ENCODE peak calls at places on chromosomes 7 and 10, in eight cellular contexts. K is A549; P is stomach; S is Peyer's patch; W is fibroblast of mammary gland; F is AG04450; G is fibroblast of the aortic adventitia; C is CD4-positive, alpha-beta T cell. O is an unnamed sample.

GRCh38 chr7:156892086-156892800 is 740 bp downstream of the LMBR1 start:
- DNase-seq in K (no peak), P (peak; percentile 46), S (peak; percentile 56), W (no peak), F (no peak), G (no peak), C (peak; percentile 70), O (no peak)

GRCh38 chr7:7408001-7408770 is 127.5 kb downstream of the COL28A1 start:
- DNase-seq in K (no peak), P (peak; percentile 57), S (no peak), W (no peak), F (no peak), G (no peak), C (no peak), O (no peak)

GRCh38 chr10:100735345-100736143 is 9.8 kb upstream of the PAX2 start:
- DNase-seq in K (no peak), P (no peak), S (no peak), W (no peak), F (no peak), G (no peak), C (no peak), O (no peak)

GRCh38 chr10:96470108-96470743 is 43.5 kb downstream of the TLL2 start:
- DNase-seq in K (peak; percentile 51), P (peak; percentile 31), S (no peak), W (peak; percentile 35), F (no peak), G (peak; percentile 24), C (no peak), O (peak; percentile 29)

GRCh38 chr10:8180348-8180747 is 125.9 kb downstream of the GATA3 start:
- DNase-seq in K (no peak), P (no peak), S (no peak), W (no peak), F (no peak), G (no peak), C (no peak), O (no peak)

GRCh38 chr10:76946268-76946667 is 691.3 kb downstream of the KCNMA1 start:
- DNase-seq in K (no peak), P (no peak), S (no peak), W (peak; percentile 70), F (no peak), G (peak; percentile 86), C (no peak), O (no peak)

GRCh38 chr7:43784030-43785001 is 25.8 kb downstream of the BLVRA start:
- DNase-seq in K (no peak), P (no peak), S (no peak), W (peak; percentile 73), F (no peak), G (no peak), C (no peak), O (no peak)

GRCh38 chr10:29083096-29083495 is 205.8 kb upstream of the LYZL1 start:
- DNase-seq in K (no peak), P (no peak), S (no peak), W (no peak), F (no peak), G (no peak), C (no peak), O (peak; percentile 61)

GRCh38 chr10:97714401-97715258 is 1.1 kb downstream of the MARVELD1 start:
- DNase-seq in K (peak; percentile 64), P (peak; percentile 38), S (peak; percentile 18), W (peak; percentile 73), F (no peak), G (peak; percentile 79), C (no peak), O (peak; percentile 72)

GRCh38 chr7:50342616-50343114 is 38.1 kb downstream of the IKZF1 start:
- DNase-seq in K (no peak), P (no peak), S (peak; percentile 75), W (peak; percentile 15), F (no peak), G (no peak), C (no peak), O (peak; percentile 45)

GRCh38 chr7:158275711-158276413 is 311.8 kb downstream of the PTPRN2 start:
- DNase-seq in K (no peak), P (no peak), S (no peak), W (no peak), F (no peak), G (no peak), C (peak; percentile 8), O (no peak)

GRCh38 chr10:26555719-26556368 is 117.7 kb downstream of the APBB1IP start:
- DNase-seq in K (peak; percentile 24), P (peak; percentile 69), S (no peak), W (peak; percentile 96), F (no peak), G (peak; percentile 89), C (no peak), O (peak; percentile 29)

GRCh38 chr10:29600067-29600466 is 34.7 kb downstream of the SVIL start:
- DNase-seq in K (no peak), P (no peak), S (no peak), W (peak; percentile 35), F (no peak), G (peak; percentile 45), C (no peak), O (no peak)

GRCh38 chr10:107206856-107207255 is 42.4 kb upstream of the SORCS1 start:
- DNase-seq in K (no peak), P (no peak), S (no peak), W (no peak), F (no peak), G (no peak), C (no peak), O (no peak)

GRCh38 chr10:97724341-97724941 is 10.9 kb downstream of the MARVELD1 start:
- DNase-seq in K (no peak), P (no peak), S (no peak), W (peak; percentile 87), F (no peak), G (peak; percentile 74), C (no peak), O (no peak)

GRCh38 chr7:32415936-32416335 is 74.2 kb downstream of the LSM5 start:
- DNase-seq in K (no peak), P (no peak), S (no peak), W (no peak), F (no peak), G (no peak), C (no peak), O (no peak)

GRCh38 chr7:81482600-81483186 is 287.2 kb downstream of the HGF start:
- DNase-seq in K (peak; percentile 28), P (no peak), S (no peak), W (peak; percentile 56), F (no peak), G (peak; percentile 74), C (no peak), O (peak; percentile 50)

DNA sequence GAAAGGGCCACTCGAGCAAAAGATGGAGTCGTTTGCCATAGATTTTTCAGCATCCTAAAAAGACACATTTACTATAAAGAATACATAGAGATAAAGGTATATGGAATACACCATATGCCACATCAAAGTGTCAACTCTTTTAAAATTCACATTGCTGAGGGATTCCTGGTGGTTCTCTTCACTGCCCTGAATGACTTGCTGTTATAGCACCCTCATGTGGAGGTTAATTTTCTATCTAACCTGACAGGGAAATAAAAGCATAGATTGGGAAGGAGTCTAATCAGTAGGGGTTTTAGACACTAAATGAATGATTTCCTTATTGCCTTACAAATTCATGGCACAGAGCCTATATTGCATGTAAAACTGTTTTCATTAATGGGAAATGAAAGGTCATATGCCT is 25.9 kb downstream of the DNAH11 start:
- DNase-seq in K (no peak), P (no peak), S (no peak), W (no peak), F (no peak), G (no peak), C (no peak), O (no peak)
- TF ChIP-seq CTCF in K (peak; percentile 24), P (no peak), S (peak; percentile 33), W (peak; percentile 9), F (no peak), G (no peak), C (no peak), O (no peak)

GRCh38 chr10:52440612-52441285 is 126.7 kb downstream of the DKK1 start:
- DNase-seq in K (no peak), P (no peak), S (no peak), W (no peak), F (no peak), G (no peak), C (no peak), O (no peak)
- TF ChIP-seq CTCF in K (no peak), P (no peak), S (no peak), W (no peak), F (peak; percentile 8), G (no peak), C (no peak), O (no peak)

GRCh38 chr10:132509506-132510173 is 27.9 kb upstream of the INPP5A start:
- DNase-seq in K (no peak), P (no peak), S (no peak), W (no peak), F (no peak), G (no peak), C (no peak), O (no peak)

GRCh38 chr10:132507467-132507955 is 30.1 kb upstream of the INPP5A start:
- DNase-seq in K (no peak), P (peak; percentile 7), S (no peak), W (no peak), F (no peak), G (no peak), C (no peak), O (no peak)

GRCh38 chr10:132510174-132510611 is 27.4 kb upstream of the INPP5A start:
- DNase-seq in K (no peak), P (no peak), S (no peak), W (no peak), F (no peak), G (no peak), C (no peak), O (no peak)

GRCh38 chr10:132507956-132508490 is 29.6 kb upstream of the INPP5A start:
- DNase-seq in K (no peak), P (peak; percentile 26), S (no peak), W (no peak), F (no peak), G (no peak), C (no peak), O (no peak)

DNA sequence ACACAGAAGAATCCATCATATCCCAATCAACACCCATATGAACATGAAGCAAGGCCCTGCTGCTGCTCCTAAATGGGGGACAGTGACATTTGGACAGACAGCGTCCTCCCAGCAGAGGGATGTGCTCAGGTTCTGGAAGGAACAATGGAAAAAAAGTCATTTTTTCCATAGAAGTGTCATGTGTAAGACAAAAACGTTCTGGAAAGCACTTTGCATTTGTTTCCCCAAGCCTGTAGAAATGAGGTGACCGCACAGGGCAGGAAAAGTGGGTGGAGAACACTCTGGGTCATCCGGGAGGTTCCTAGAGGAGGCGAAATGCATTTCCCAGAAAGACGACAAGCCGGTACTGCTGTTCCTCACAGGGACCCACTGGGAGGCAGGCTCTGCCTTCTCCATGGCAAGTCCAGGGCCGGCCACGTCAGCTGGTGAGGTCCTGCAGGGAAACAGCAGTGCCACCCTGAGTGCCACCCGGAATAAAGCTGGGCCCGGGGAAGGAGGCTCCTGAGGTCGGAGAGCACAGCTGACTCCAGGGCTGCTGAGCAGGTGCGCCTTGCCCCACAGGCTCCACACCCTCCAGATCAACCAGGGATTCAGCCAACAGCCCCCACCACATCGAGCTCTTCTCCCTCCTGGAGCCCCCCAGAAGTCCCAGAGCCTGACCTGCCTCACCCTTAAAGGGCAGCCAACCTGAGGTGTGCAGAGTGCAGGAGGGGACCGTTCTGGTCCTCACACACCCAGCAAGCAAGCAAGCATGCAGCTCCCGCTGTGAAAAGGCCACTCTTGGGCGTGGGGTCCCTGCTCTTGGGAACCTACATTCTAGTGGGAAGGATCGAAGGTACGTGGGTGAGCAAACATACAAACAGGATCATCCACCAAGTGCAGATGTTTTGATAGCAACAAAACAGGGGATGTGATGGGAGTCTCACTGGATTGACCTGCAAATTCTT is 28.8 kb upstream of the INPP5A start:
- DNase-seq in K (no peak), P (peak; percentile 78), S (no peak), W (no peak), F (no peak), G (no peak), C (no peak), O (no peak)
- TF ChIP-seq CTCF in K (no peak), P (peak; percentile 23), S (no peak), W (no peak), F (no peak), G (no peak), C (no peak), O (no peak)

GRCh38 chr7:130108809-130109208 is 38.5 kb downstream of the KLHDC10 start:
- DNase-seq in K (no peak), P (no peak), S (no peak), W (no peak), F (no peak), G (no peak), C (no peak), O (no peak)
- TF ChIP-seq CTCF in K (no peak), P (no peak), S (no peak), W (no peak), F (no peak), G (no peak), C (no peak), O (no peak)